ENCODE peak calls at places on chromosomes 4 and X, in five cellular contexts. D is tibial artery, U is tibial nerve, R is NCI-H2171, C is cardiac fibroblast. H is an unnamed sample.

GRCh38 chr4:146709956-146710355 is 71.3 kb downstream of the POU4F2 start:
- DNase-seq in D (no peak), U (no peak), R (no peak), C (no peak), H (no peak)

GRCh38 chr4:90074322-90074886 is 52.8 kb upstream of the CCSER1 start:
- DNase-seq in D (no peak), U (no peak), R (no peak), C (no peak), H (no peak)

GRCh38 chr4:67327245-67327860 is 217.9 kb downstream of the CENPC start:
- DNase-seq in D (peak; percentile 48), U (peak; percentile 26), R (peak; percentile 31), C (peak; percentile 69), H (peak; percentile 20)

GRCh38 chr4:2330119-2331042 is 68.5 kb upstream of the MXD4 start:
- DNase-seq in D (no peak), U (no peak), R (no peak), C (peak; percentile 82), H (peak; percentile 88)

GRCh38 chr4:168119100-168119499 is 26.8 kb downstream of the ANXA10 start:
- DNase-seq in D (no peak), U (no peak), R (no peak), C (no peak), H (no peak)

GRCh38 chrX:155774387-155774786 is 106.8 kb upstream of the VAMP7 start:
- DNase-seq in D (no peak), U (no peak), R (no peak), C (no peak), H (no peak)

GRCh38 chr4:126071346-126072333 is 756.9 kb downstream of the FAT4 start:
- DNase-seq in D (no peak), U (no peak), R (no peak), C (peak; percentile 73), H (peak; percentile 3)

GRCh38 chr4:153513596-153513995 is 47.4 kb downstream of the TMEM131L start:
- DNase-seq in D (no peak), U (no peak), R (no peak), C (peak; percentile 47), H (peak; percentile 60)

GRCh38 chr4:53489279-53489889 is 101.9 kb downstream of the LNX1 start:
- DNase-seq in D (no peak), U (no peak), R (no peak), C (peak; percentile 45), H (peak; percentile 61)

GRCh38 chr4:108620101-108620932 is at the start of gene RPL34:
- DNase-seq in D (peak; percentile 98), U (peak; percentile 93), R (peak; percentile 85), C (peak; percentile 99), H (peak; percentile 92)

GRCh38 chrX:37453821-37454220 is 104.7 kb downstream of the PRRG1 start:
- DNase-seq in D (no peak), U (no peak), R (no peak), C (no peak), H (no peak)